ENCODE peak calls at places on chromosomes 5 and 9, in eight cellular contexts. Z is lower leg skin, X is GM23338, T is heart left ventricle, D is endothelial cell, F is astrocyte, L is B cell, U is glutamatergic neuron. M is an unnamed sample.

GRCh38 chr5:97838214-97838613 is 655.2 kb upstream of the RIOK2 start:
- DNase-seq in Z (no peak), X (no peak), T (no peak), D (no peak), F (peak), L (no peak), U (no peak), M (peak)

GRCh38 chr5:58235279-58235678 is 224.6 kb downstream of the PLK2 start:
- DNase-seq in Z (no peak), X (no peak), T (no peak), D (no peak), F (no peak), L (no peak), U (no peak), M (no peak)

GRCh38 chr9:87337335-87338074 is 160.2 kb upstream of the DAPK1 start:
- DNase-seq in Z (no peak), X (peak), T (no peak), D (no peak), F (peak), L (no peak), U (no peak), M (no peak)

GRCh38 chr5:10982616-10983015 is 221.6 kb upstream of the DAP start:
- DNase-seq in Z (no peak), X (no peak), T (no peak), D (no peak), F (no peak), L (no peak), U (no peak), M (no peak)

GRCh38 chr9:87007711-87008360 is 60.5 kb upstream of the GAS1 start:
- DNase-seq in Z (no peak), X (no peak), T (no peak), D (no peak), F (no peak), L (no peak), U (no peak), M (no peak)

GRCh38 chr9:76302947-76303550 is 91.2 kb downstream of the RFK start:
- DNase-seq in Z (no peak), X (peak), T (no peak), D (no peak), F (peak), L (peak), U (no peak), M (no peak)

GRCh38 chr9:7121055-7121454 is 363.3 kb downstream of the KDM4C start:
- DNase-seq in Z (no peak), X (no peak), T (no peak), D (no peak), F (peak), L (peak), U (no peak), M (peak)

GRCh38 chr5:44183753-44184152 is 205.5 kb downstream of the FGF10 start:
- DNase-seq in Z (no peak), X (no peak), T (no peak), D (no peak), F (no peak), L (no peak), U (no peak), M (no peak)

GRCh38 chr9:128120061-128120740 is 7.3 kb downstream of the PTGES2 start:
- DNase-seq in Z (no peak), X (no peak), T (peak), D (no peak), F (no peak), L (no peak), U (peak), M (no peak)

GRCh38 chr5:109479260-109479860 is 69.6 kb upstream of the PJA2 start:
- DNase-seq in Z (no peak), X (peak), T (no peak), D (no peak), F (no peak), L (peak), U (no peak), M (no peak)

GRCh38 chr5:10981927-10982326 is 220.9 kb upstream of the DAP start:
- DNase-seq in Z (no peak), X (no peak), T (no peak), D (no peak), F (no peak), L (no peak), U (no peak), M (no peak)

GRCh38 chr9:131473198-131473885 is 29.4 kb upstream of the POMT1 start:
- DNase-seq in Z (peak), X (no peak), T (no peak), D (no peak), F (no peak), L (no peak), U (no peak), M (no peak)

GRCh38 chr9:120996409-120996808 is 53.7 kb downstream of the C5 start:
- DNase-seq in Z (no peak), X (no peak), T (no peak), D (no peak), F (no peak), L (no peak), U (no peak), M (no peak)

GRCh38 chr5:97191893-97192292 is 8.8 kb upstream of the RIOK2 start:
- DNase-seq in Z (no peak), X (no peak), T (no peak), D (no peak), F (no peak), L (no peak), U (no peak), M (no peak)

GRCh38 chr9:93094294-93095204 is 1.5 kb upstream of the CARD19 start:
- DNase-seq in Z (peak), X (peak), T (peak), D (peak), F (no peak), L (peak), U (peak), M (peak)

GRCh38 chr9:98552306-98552705 is 156.4 kb downstream of the GABBR2 start:
- DNase-seq in Z (peak), X (no peak), T (no peak), D (no peak), F (peak), L (no peak), U (no peak), M (no peak)

GRCh38 chr5:128213340-128213739 is 129.8 kb downstream of the SLC12A2 start:
- DNase-seq in Z (no peak), X (peak), T (peak), D (peak), F (peak), L (peak), U (peak), M (no peak)

GRCh38 chr5:107104774-107105050 is 566.0 kb downstream of the EFNA5 start:
- DNase-seq in Z (no peak), X (peak), T (peak), D (no peak), F (no peak), L (no peak), U (no peak), M (no peak)

GRCh38 chr5:178546675-178547033 is 43.5 kb downstream of the COL23A1 start:
- DNase-seq in Z (no peak), X (no peak), T (peak), D (no peak), F (no peak), L (no peak), U (no peak), M (no peak)

GRCh38 chr5:141488591-141489478 is at the start of gene PCDHGC5:
- DNase-seq in Z (peak), X (no peak), T (no peak), D (no peak), F (peak), L (no peak), U (no peak), M (no peak)

DNA sequence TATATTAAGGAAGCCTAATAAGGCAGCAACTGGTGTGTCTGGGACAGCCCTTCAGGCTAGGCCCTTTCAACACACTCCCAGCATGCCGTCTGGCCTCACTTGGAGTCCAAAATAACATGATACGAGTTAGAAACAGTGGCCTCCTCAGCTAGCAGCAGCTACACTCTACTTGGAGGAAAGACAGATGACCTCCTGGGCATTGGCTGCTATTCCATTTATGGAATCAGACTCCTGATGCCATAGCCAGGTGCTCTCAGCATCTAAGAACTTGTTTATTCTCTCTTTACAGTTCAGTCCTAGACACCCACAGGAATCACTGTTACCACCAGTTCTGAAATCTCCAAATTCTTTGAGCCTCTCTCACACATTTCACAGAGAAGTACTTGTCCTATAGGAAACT is 31.8 kb downstream of the RUSC2 start:
- DNase-seq in Z (no peak), X (no peak), T (no peak), D (no peak), F (peak), L (no peak), U (no peak), M (no peak)
- TF ChIP-seq CTCF in Z (no peak), X (no peak), T (no peak), D (no peak), F (no peak), L (no peak), U (no peak), M (no peak)

DNA sequence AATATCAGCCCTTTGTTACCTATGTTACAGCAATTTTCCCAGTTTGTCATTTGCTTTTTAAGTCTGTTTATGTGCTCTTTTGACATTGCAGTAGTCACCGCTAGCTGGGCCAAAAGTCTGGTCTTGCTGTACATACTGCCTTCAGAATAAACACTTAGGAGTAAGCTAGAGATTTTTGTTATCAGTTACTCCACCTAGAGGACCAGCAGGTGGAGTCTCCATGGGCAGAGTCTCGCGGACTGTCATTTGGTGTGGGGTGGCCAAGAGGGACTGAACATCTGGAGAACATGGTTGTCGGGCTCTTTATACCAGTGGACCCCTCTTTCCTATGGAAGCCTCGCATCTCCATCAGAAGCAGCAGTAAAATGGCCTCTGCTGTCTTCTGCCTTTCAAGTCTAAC is 10.8 kb upstream of the MGAT1 start:
- DNase-seq in Z (peak), X (no peak), T (no peak), D (no peak), F (no peak), L (no peak), U (no peak), M (no peak)
- TF ChIP-seq CTCF in Z (no peak), X (no peak), T (peak), D (no peak), F (no peak), L (no peak), U (no peak), M (peak)

GRCh38 chr5:67166886-67167285 is 29.7 kb downstream of the CD180 start:
- DNase-seq in Z (no peak), X (peak), T (no peak), D (no peak), F (no peak), L (no peak), U (no peak), M (no peak)

GRCh38 chr5:67164856-67165523 is 31.6 kb downstream of the CD180 start:
- DNase-seq in Z (no peak), X (no peak), T (no peak), D (no peak), F (no peak), L (no peak), U (no peak), M (no peak)

GRCh38 chr5:67163863-67164595 is 32.6 kb downstream of the CD180 start:
- DNase-seq in Z (no peak), X (no peak), T (no peak), D (no peak), F (no peak), L (no peak), U (no peak), M (no peak)

GRCh38 chr5:67165524-67166459 is 30.8 kb downstream of the CD180 start:
- DNase-seq in Z (peak), X (peak), T (peak), D (peak), F (peak), L (peak), U (peak), M (peak)

GRCh38 chr5:67166460-67166871 is 30.1 kb downstream of the CD180 start:
- DNase-seq in Z (peak), X (no peak), T (peak), D (no peak), F (no peak), L (peak), U (no peak), M (no peak)
- TF ChIP-seq CTCF in Z (no peak), X (no peak), T (no peak), D (peak), F (no peak), L (peak), U (no peak), M (no peak)

DNA sequence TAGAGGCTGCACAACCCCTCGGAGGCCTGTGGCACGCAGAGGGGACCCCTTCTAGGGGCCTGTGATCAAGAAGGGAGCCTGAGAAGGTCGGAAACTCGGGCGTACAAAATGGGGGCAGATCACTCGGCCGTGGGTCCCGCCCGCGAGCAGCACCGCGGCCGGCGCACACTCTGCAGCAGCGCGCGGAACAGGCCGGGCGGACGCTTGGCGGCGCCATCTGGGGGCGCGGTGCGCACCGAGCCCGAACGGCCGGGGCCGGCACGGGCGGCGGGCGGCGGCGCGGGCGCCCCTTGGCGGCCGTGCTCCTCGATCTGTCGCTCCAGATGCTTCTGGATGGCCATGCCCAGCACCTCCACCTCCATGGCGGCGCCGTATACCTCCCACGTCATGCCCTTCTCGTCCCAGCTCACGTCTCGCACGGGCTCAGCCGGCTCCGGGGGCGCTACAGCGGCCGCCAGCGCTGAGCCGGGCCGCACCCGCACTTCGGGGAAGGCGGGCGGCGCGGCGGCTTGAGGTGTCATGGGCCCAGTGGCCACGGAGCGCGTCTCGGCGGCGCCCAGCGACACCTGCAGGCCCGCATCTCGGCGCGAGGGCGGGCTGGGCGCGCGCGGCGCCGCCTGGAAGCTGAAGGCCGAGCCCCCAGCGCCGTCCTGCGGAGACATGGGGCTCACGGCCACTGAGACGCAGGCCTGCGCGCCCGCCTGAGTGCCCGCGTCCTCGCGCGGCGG is 13.1 kb downstream of the GPRIN1 start:
- DNase-seq in Z (no peak), X (peak), T (peak), D (peak), F (no peak), L (peak), U (peak), M (peak)
- TF ChIP-seq CTCF in Z (no peak), X (no peak), T (peak), D (no peak), F (no peak), L (peak), U (no peak), M (no peak)

GRCh38 chr5:1185038-1185651 is 16.2 kb upstream of the SLC6A19 start:
- DNase-seq in Z (no peak), X (no peak), T (no peak), D (no peak), F (no peak), L (no peak), U (no peak), M (no peak)
- TF ChIP-seq CTCF in Z (no peak), X (no peak), T (no peak), D (no peak), F (no peak), L (no peak), U (no peak), M (no peak)

GRCh38 chr9:32069169-32069813 is 315.2 kb upstream of the ACO1 start:
- DNase-seq in Z (no peak), X (peak), T (no peak), D (no peak), F (no peak), L (no peak), U (no peak), M (no peak)
- TF ChIP-seq CTCF in Z (no peak), X (peak), T (no peak), D (peak), F (no peak), L (no peak), U (peak), M (peak)

DNA sequence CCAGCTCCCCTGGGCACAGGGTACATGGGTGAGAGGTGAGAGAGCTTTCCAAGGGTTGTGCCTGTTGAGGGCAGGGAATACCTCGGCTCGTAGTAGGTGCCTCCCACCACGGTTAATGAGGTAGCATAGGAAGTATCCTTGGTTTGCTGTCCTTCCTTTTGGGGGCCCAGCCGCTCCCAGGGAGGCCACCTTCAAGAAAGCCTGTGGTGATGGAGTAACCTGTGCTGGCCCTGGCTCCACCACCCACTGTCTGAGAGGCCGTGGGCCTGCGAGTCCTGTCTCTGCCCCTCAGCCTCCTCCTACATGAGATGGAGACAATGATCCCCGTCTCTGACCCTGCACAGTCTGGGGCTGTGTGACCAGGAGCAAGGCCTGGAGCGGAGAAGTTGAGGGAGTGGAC is 40.8 kb downstream of the COL27A1 start:
- DNase-seq in Z (no peak), X (no peak), T (no peak), D (no peak), F (no peak), L (no peak), U (no peak), M (no peak)
- TF ChIP-seq CTCF in Z (no peak), X (no peak), T (no peak), D (no peak), F (no peak), L (no peak), U (no peak), M (no peak)

DNA sequence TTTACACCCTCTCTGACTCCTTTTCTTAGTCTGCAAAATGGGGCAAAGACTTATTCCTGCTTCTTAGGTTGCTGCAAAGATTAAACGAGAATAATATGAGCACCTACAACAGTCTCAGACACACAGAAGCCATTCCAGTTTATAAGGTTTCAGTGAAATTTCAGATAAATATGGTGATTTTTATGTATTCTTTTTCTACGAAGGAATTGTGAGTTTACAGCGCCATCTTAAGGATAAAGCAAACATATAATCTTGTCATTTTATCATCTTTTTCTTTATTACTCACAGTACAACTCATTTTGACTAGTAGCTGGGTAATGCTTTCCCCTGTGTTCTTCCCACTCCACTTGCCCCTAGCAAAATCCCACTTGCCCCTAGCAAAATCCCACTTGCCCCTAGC is 29.2 kb upstream of the SMC5 start:
- DNase-seq in Z (no peak), X (peak), T (no peak), D (no peak), F (peak), L (no peak), U (no peak), M (no peak)
- TF ChIP-seq CTCF in Z (no peak), X (peak), T (peak), D (peak), F (peak), L (no peak), U (peak), M (no peak)

M was measured in GM06990.